ENCODE peak calls at places on chromosomes 7 and 10, in five cellular contexts. K is IMR-90, D is breast epithelium, F is stomach, Y is A549. N is an unnamed sample.

GRCh38 chr10:79447911-79448731 is 2.7 kb upstream of the ZCCHC24 start:
- DNase-seq in Y (no peak), F (no peak), D (no peak), K (no peak), N (no peak)

GRCh38 chr10:126634915-126635314 is 35.6 kb downstream of the C10orf90 start:
- DNase-seq in D (no peak), Y (no peak), F (no peak), K (no peak), N (no peak)

GRCh38 chr10:69861251-69862240 is 59.8 kb downstream of the COL13A1 start:
- DNase-seq in D (no peak), F (no peak), Y (peak), K (peak), N (no peak)

GRCh38 chr10:87634311-87634710 is 25.4 kb upstream of the PAPSS2 start:
- DNase-seq in F (no peak), D (no peak), Y (no peak), K (peak), N (no peak)

GRCh38 chr10:131312261-131312801 is 810 bp upstream of the TCERG1L start:
- DNase-seq in F (no peak), K (no peak), D (no peak), Y (no peak), N (peak)

GRCh38 chr7:78198756-78199155 is 400.2 kb downstream of the PHTF2 start:
- DNase-seq in D (no peak), F (no peak), Y (no peak), K (peak), N (no peak)

GRCh38 chr7:127396184-127396583 is 3.7 kb upstream of the ZNF800 start:
- DNase-seq in K (no peak), Y (peak), D (no peak), F (no peak), N (no peak)

GRCh38 chr10:95525033-95525418 is 36.1 kb downstream of the SORBS1 start:
- DNase-seq in D (no peak), Y (no peak), K (no peak), F (no peak), N (no peak)

GRCh38 chr10:61869772-61870520 is 31.6 kb upstream of the ARID5B start:
- DNase-seq in K (peak), Y (no peak), D (no peak), F (no peak), N (no peak)

GRCh38 chr7:87156709-87157108 is 4.5 kb downstream of the DMTF1 start:
- DNase-seq in D (no peak), Y (no peak), K (peak), F (no peak), N (no peak)

GRCh38 chr7:1539346-1540321 is 9.1 kb downstream of the MAFK start:
- DNase-seq in F (no peak), K (peak), Y (no peak), D (no peak), N (no peak)

GRCh38 chr10:56003555-56003954 is 357.5 kb downstream of the ZWINT start:
- DNase-seq in D (no peak), F (no peak), Y (no peak), K (no peak), N (no peak)

GRCh38 chr10:95474228-95475002 is 86.8 kb downstream of the SORBS1 start:
- DNase-seq in Y (no peak), K (no peak), F (no peak), D (no peak), N (peak)

GRCh38 chr10:125337510-125337909 is 177.1 kb upstream of the CTBP2 start:
- DNase-seq in K (no peak), D (no peak), Y (no peak), F (no peak), N (no peak)

GRCh38 chr7:94657771-94658693 is 2.1 kb upstream of the SGCE start:
- DNase-seq in K (peak), Y (peak), F (peak), D (peak), N (peak)

GRCh38 chr10:109007514-109007913 is 915.8 kb downstream of the XPNPEP1 start:
- DNase-seq in D (no peak), K (no peak), Y (no peak), F (no peak), N (no peak)

GRCh38 chr10:58967551-58968418 is 208.7 kb upstream of the PHYHIPL start:
- DNase-seq in Y (peak), D (no peak), K (no peak), F (peak), N (peak)

GRCh38 chr7:63042730-63043511 is 955.7 kb upstream of the ZNF722 start:
- DNase-seq in D (no peak), F (no peak), K (no peak), Y (no peak), N (no peak)
- TF ChIP-seq POLR2A in D (no peak), F (no peak), K (no peak), Y (no peak), N (no peak)

GRCh38 chr7:149625339-149625946 is 127.8 kb upstream of the ZNF746 start:
- DNase-seq in K (peak), F (peak), Y (peak), D (peak), N (peak)
- H3K27ac ChIP-seq in K (no peak), F (peak), Y (peak), D (peak), N (no peak)

GRCh38 chr10:28300027-28300426 is 2.8 kb downstream of the MPP7 start:
- DNase-seq in Y (no peak), F (no peak), K (no peak), D (no peak), N (no peak)
- TF ChIP-seq CTCF in Y (no peak), F (no peak), K (peak), D (no peak), N (no peak)

GRCh38 chr10:119652361-119652760 is 1.2 kb downstream of the BAG3 start:
- DNase-seq in F (no peak), Y (peak), D (no peak), K (peak), N (peak)

GRCh38 chr10:119650062-119650461 is 1.1 kb upstream of the BAG3 start:
- DNase-seq in Y (no peak), D (no peak), K (no peak), F (no peak), N (no peak)

GRCh38 chr10:119650692-119651513 is at the start of gene BAG3:
- DNase-seq in K (peak), D (peak), Y (peak), F (peak), N (peak)

GRCh38 chr10:119653209-119653608 is 2.0 kb downstream of the BAG3 start:
- DNase-seq in K (peak), D (no peak), Y (no peak), F (no peak), N (no peak)

DNA sequence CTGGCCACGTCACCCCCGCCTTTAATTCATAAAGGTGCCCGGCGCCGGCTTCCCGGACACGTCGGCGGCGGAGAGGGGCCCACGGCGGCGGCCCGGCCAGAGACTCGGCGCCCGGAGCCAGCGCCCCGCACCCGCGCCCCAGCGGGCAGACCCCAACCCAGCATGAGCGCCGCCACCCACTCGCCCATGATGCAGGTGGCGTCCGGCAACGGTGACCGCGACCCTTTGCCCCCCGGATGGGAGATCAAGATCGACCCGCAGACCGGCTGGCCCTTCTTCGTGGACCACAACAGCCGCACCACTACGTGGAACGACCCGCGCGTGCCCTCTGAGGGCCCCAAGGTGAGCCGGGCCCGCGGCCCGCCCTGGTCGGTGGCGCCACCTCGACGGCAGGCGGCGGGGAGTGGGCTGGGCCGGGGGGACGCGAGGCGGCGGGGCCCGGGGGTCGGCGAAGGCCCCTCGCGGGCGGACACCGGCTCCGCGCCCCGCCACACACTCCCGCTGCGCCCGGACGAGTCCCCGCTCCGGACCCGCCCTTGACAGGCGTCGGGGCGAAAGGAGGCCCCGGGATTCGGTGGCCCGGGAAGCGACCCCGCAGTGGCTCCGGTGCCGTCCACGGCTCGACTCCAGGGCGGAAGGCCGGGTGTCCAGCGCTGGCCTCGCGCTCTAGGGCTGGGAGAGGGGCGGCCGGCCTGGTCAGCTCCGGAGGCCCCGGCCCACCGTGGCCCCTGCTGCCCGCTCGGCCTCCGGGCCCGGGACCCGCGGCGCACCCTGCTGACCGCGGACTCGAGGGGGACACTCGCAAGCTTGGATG is 541 bp downstream of the BAG3 start:
- DNase-seq in D (no peak), Y (no peak), F (peak), K (no peak), N (peak)
- TF ChIP-seq POLR2A in D (no peak), Y (peak), F (no peak), K (no peak), N (no peak)

GRCh38 chr10:76640765-76641164 is 996.8 kb downstream of the KCNMA1 start:
- DNase-seq in Y (no peak), K (peak), F (no peak), D (no peak), N (no peak)
- H3K27ac ChIP-seq in Y (no peak), K (peak), F (no peak), D (no peak), N (no peak)